ENCODE peak calls at places on chromosome 10, in five cellular contexts. One of them, this sample, is unnamed.

GRCh38 chr10:49831352-49832040 is 69.4 kb upstream of the OGDHL start:
- DNase-seq in SK-N-SH: no peak
- DNase-seq in K562: no peak
- DNase-seq in HepG2: no peak
- DNase-seq in GM12878: no peak
- DNase-seq in this sample: no peak

GRCh38 chr10:26214004-26214403 is 2.6 kb upstream of the GAD2 start:
- DNase-seq in SK-N-SH: no peak
- DNase-seq in GM12878: no peak
- DNase-seq in K562: no peak
- DNase-seq in HepG2: no peak
- DNase-seq in this sample: no peak

GRCh38 chr10:753530-753929 is 64.1 kb upstream of the DIP2C start:
- DNase-seq in GM12878: no peak
- DNase-seq in K562: no peak
- DNase-seq in HepG2: no peak
- DNase-seq in SK-N-SH: no peak
- DNase-seq in this sample: no peak

GRCh38 chr10:26378763-26379361 is 59.3 kb upstream of the APBB1IP start:
- DNase-seq in SK-N-SH: no peak
- DNase-seq in GM12878: no peak
- DNase-seq in HepG2: no peak
- DNase-seq in K562: no peak
- DNase-seq in this sample: no peak

GRCh38 chr10:112732277-112732891 is 217.7 kb upstream of the TCF7L2 start:
- DNase-seq in SK-N-SH: no peak
- DNase-seq in K562: no peak
- DNase-seq in GM12878: no peak
- DNase-seq in HepG2: no peak
- DNase-seq in this sample: no peak

GRCh38 chr10:5565671-5566581 is 41.2 kb downstream of the CALML3 start:
- DNase-seq in K562: no peak
- DNase-seq in GM12878: no peak
- DNase-seq in HepG2: no peak
- DNase-seq in SK-N-SH: no peak
- DNase-seq in this sample: no peak

GRCh38 chr10:5555881-5556280 is 31.1 kb downstream of the CALML3 start:
- DNase-seq in SK-N-SH: no peak
- DNase-seq in HepG2: no peak
- DNase-seq in K562: no peak
- DNase-seq in GM12878: no peak
- DNase-seq in this sample: no peak

GRCh38 chr10:100993986-100994708 is 5.5 kb upstream of the LZTS2 start:
- DNase-seq in K562: no peak
- DNase-seq in HepG2: no peak
- DNase-seq in GM12878: no peak
- DNase-seq in SK-N-SH: peak; percentile 70
- DNase-seq in this sample: peak; percentile 54

GRCh38 chr10:62038609-62039190 is 137.2 kb downstream of the ARID5B start:
- DNase-seq in K562: peak; percentile 74
- DNase-seq in HepG2: peak; percentile 78
- DNase-seq in GM12878: no peak
- DNase-seq in SK-N-SH: peak; percentile 62
- DNase-seq in this sample: peak; percentile 74

GRCh38 chr10:91340613-91341362 is 69.4 kb upstream of the HECTD2 start:
- DNase-seq in HepG2: no peak
- DNase-seq in SK-N-SH: peak; percentile 42
- DNase-seq in K562: no peak
- DNase-seq in GM12878: no peak
- DNase-seq in this sample: no peak

GRCh38 chr10:24603333-24603732 is 120.4 kb downstream of the ARHGAP21 start:
- DNase-seq in GM12878: no peak
- DNase-seq in HepG2: no peak
- DNase-seq in K562: no peak
- DNase-seq in SK-N-SH: no peak
- DNase-seq in this sample: no peak

GRCh38 chr10:97037365-97038361 is 148.1 kb downstream of the SLIT1 start:
- DNase-seq in K562: peak; percentile 73
- DNase-seq in GM12878: peak; percentile 34
- DNase-seq in HepG2: peak; percentile 77
- DNase-seq in SK-N-SH: peak; percentile 89
- DNase-seq in this sample: peak; percentile 87

GRCh38 chr10:88979153-88979562 is 11.4 kb upstream of the FAS start:
- DNase-seq in HepG2: no peak
- DNase-seq in GM12878: no peak
- DNase-seq in SK-N-SH: no peak
- DNase-seq in K562: peak; percentile 16
- DNase-seq in this sample: no peak

GRCh38 chr10:36026656-36027390 is 384.7 kb upstream of the FZD8 start:
- DNase-seq in SK-N-SH: no peak
- DNase-seq in HepG2: no peak
- DNase-seq in GM12878: no peak
- DNase-seq in K562: no peak
- DNase-seq in this sample: no peak

GRCh38 chr10:131578472-131578970 is 267.0 kb upstream of the TCERG1L start:
- DNase-seq in K562: no peak
- DNase-seq in HepG2: no peak
- DNase-seq in SK-N-SH: no peak
- DNase-seq in GM12878: no peak
- DNase-seq in this sample: no peak
- TF ChIP-seq REST in K562: no peak
- TF ChIP-seq REST in HepG2: no peak
- TF ChIP-seq REST in SK-N-SH: no peak
- TF ChIP-seq REST in GM12878: no peak
- TF ChIP-seq REST in this sample: no peak

GRCh38 chr10:66786705-66787104 is 139.1 kb upstream of the LRRTM3 start:
- DNase-seq in HepG2: no peak
- DNase-seq in GM12878: no peak
- DNase-seq in SK-N-SH: no peak
- DNase-seq in K562: no peak
- DNase-seq in this sample: no peak
- TF ChIP-seq RFX5 in HepG2: no peak
- TF ChIP-seq RFX5 in GM12878: no peak
- TF ChIP-seq RFX5 in SK-N-SH: no peak
- TF ChIP-seq RFX5 in K562: no peak
- TF ChIP-seq RFX5 in this sample: no peak

GRCh38 chr10:15720635-15721310 is 1.1 kb upstream of the ITGA8 start:
- DNase-seq in SK-N-SH: no peak
- DNase-seq in K562: no peak
- DNase-seq in GM12878: no peak
- DNase-seq in HepG2: no peak
- DNase-seq in this sample: no peak
- TF ChIP-seq CHD2 in SK-N-SH: no peak
- TF ChIP-seq CHD2 in K562: no peak
- TF ChIP-seq CHD2 in GM12878: no peak
- TF ChIP-seq CHD2 in HepG2: no peak
- TF ChIP-seq CHD2 in this sample: no peak

GRCh38 chr10:48605264-48605615 is 367 bp upstream of the ARHGAP22 start:
- DNase-seq in K562: no peak
- DNase-seq in GM12878: no peak
- DNase-seq in HepG2: no peak
- DNase-seq in SK-N-SH: no peak
- DNase-seq in this sample: no peak
- TF ChIP-seq REST in K562: no peak
- TF ChIP-seq REST in GM12878: no peak
- TF ChIP-seq REST in HepG2: no peak
- TF ChIP-seq REST in SK-N-SH: no peak
- TF ChIP-seq REST in this sample: no peak

GRCh38 chr10:95793401-95794045 is 37.6 kb downstream of the ENTPD1 start:
- DNase-seq in GM12878: peak; percentile 86
- DNase-seq in SK-N-SH: no peak
- DNase-seq in HepG2: no peak
- DNase-seq in K562: no peak
- DNase-seq in this sample: no peak
- TF ChIP-seq RFX5 in GM12878: no peak
- TF ChIP-seq RFX5 in SK-N-SH: no peak
- TF ChIP-seq RFX5 in HepG2: no peak
- TF ChIP-seq RFX5 in K562: no peak
- TF ChIP-seq RFX5 in this sample: no peak

GRCh38 chr10:114953047-114953446 is 15.1 kb downstream of the TRUB1 start:
- DNase-seq in HepG2: no peak
- DNase-seq in SK-N-SH: no peak
- DNase-seq in K562: no peak
- DNase-seq in GM12878: no peak
- DNase-seq in this sample: no peak
- TF ChIP-seq CHD2 in HepG2: no peak
- TF ChIP-seq CHD2 in SK-N-SH: no peak
- TF ChIP-seq CHD2 in K562: no peak
- TF ChIP-seq CHD2 in GM12878: no peak
- TF ChIP-seq CHD2 in this sample: no peak

GRCh38 chr10:44575601-44576380 is 190.9 kb upstream of the CXCL12 start:
- DNase-seq in GM12878: no peak
- DNase-seq in K562: no peak
- DNase-seq in SK-N-SH: no peak
- DNase-seq in HepG2: no peak
- DNase-seq in this sample: no peak

GRCh38 chr10:44572146-44572545 is 187.2 kb upstream of the CXCL12 start:
- DNase-seq in K562: no peak
- DNase-seq in HepG2: no peak
- DNase-seq in GM12878: no peak
- DNase-seq in SK-N-SH: no peak
- DNase-seq in this sample: no peak

GRCh38 chr10:44577533-44577932 is 192.6 kb upstream of the CXCL12 start:
- DNase-seq in HepG2: no peak
- DNase-seq in SK-N-SH: no peak
- DNase-seq in K562: no peak
- DNase-seq in GM12878: no peak
- DNase-seq in this sample: no peak

GRCh38 chr10:44576715-44577191 is 191.9 kb upstream of the CXCL12 start:
- DNase-seq in K562: no peak
- DNase-seq in SK-N-SH: no peak
- DNase-seq in GM12878: no peak
- DNase-seq in HepG2: no peak
- DNase-seq in this sample: no peak

GRCh38 chr10:44574596-44575480 is 189.9 kb upstream of the CXCL12 start:
- DNase-seq in GM12878: no peak
- DNase-seq in HepG2: no peak
- DNase-seq in SK-N-SH: no peak
- DNase-seq in K562: no peak
- DNase-seq in this sample: no peak
- TF ChIP-seq REST in GM12878: no peak
- TF ChIP-seq REST in HepG2: no peak
- TF ChIP-seq REST in SK-N-SH: no peak
- TF ChIP-seq REST in K562: no peak
- TF ChIP-seq REST in this sample: no peak

DNA sequence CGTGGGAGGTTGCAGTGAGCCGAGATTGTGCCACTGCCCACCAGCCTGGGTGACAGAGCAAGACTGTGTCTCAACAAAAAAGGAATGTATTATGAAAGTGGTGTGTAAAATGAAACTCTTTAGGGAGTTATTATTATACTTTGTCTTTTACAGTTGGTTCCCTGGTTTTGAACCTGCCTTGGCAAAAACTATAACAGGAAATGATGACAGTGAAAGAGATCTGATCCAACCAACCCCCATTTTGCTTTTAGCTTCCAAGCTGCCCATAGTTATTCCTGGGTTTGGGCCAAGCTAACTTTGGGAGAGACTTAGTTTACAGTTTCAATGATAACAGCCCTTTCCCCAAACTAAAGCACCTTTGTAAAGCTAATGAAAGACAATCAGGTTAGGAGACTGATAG is 34.1 kb upstream of the NMT2 start:
- DNase-seq in HepG2: no peak
- DNase-seq in SK-N-SH: no peak
- DNase-seq in K562: no peak
- DNase-seq in GM12878: no peak
- DNase-seq in this sample: no peak
- TF ChIP-seq RFX5 in HepG2: no peak
- TF ChIP-seq RFX5 in SK-N-SH: no peak
- TF ChIP-seq RFX5 in K562: no peak
- TF ChIP-seq RFX5 in GM12878: no peak
- TF ChIP-seq RFX5 in this sample: no peak

This sample was measured in A549.